ENCODE peak calls at places on chromosomes 16 and 17, in six cellular contexts. H, R, Q, U, J and G are unnamed samples.

GRCh38 chr17:78397681-78398101 is 19.2 kb downstream of the PGS1 start:
- DNase-seq in U (no peak), R (no peak), Q (no peak), J (no peak), H (no peak), G (no peak)

GRCh38 chr16:46814790-46815189 is 16.2 kb downstream of the C16orf87 start:
- DNase-seq in Q (no peak), U (no peak), J (no peak), R (no peak), H (no peak), G (no peak)

GRCh38 chr16:57186630-57187507 is 740 bp downstream of the RSPRY1 start:
- DNase-seq in Q (no peak), H (no peak), U (peak; percentile 45), J (no peak), R (peak; percentile 54), G (peak; percentile 6)

GRCh38 chr16:50248845-50249244 is 17.5 kb upstream of the ADCY7 start:
- DNase-seq in H (no peak), J (no peak), R (no peak), Q (no peak), U (no peak), G (no peak)

GRCh38 chr17:64773836-64774761 is 112.0 kb upstream of the SMURF2 start:
- DNase-seq in R (peak; percentile 91), U (peak; percentile 78), Q (peak; percentile 72), J (no peak), H (peak; percentile 95), G (peak; percentile 60)

GRCh38 chr17:33924105-33924504 is 331.0 kb upstream of the CCL2 start:
- DNase-seq in Q (no peak), U (peak; percentile 51), R (no peak), H (no peak), J (no peak), G (no peak)

GRCh38 chr16:4064950-4065352 is 51.3 kb downstream of the ADCY9 start:
- DNase-seq in H (no peak), J (no peak), R (no peak), Q (no peak), U (no peak), G (no peak)

GRCh38 chr16:28186752-28187151 is 25.0 kb downstream of the XPO6 start:
- DNase-seq in H (no peak), J (no peak), U (no peak), Q (no peak), R (no peak), G (no peak)

GRCh38 chr17:78324391-78325075 is 35.3 kb downstream of the SOCS3 start:
- DNase-seq in J (no peak), U (no peak), H (no peak), Q (no peak), R (no peak), G (no peak)

GRCh38 chr16:71894229-71894920 is 956 bp upstream of the IST1 start:
- DNase-seq in Q (peak; percentile 39), H (peak; percentile 43), J (no peak), R (peak; percentile 56), U (no peak), G (peak; percentile 58)

GRCh38 chr16:88772871-88773811 is 11.9 kb downstream of the PIEZO1 start:
- DNase-seq in H (no peak), R (no peak), U (peak; percentile 71), Q (no peak), J (no peak), G (no peak)

GRCh38 chr16:22671301-22672076 is 142.5 kb upstream of the HS3ST2 start:
- DNase-seq in H (no peak), R (no peak), J (no peak), Q (no peak), U (no peak), G (no peak)

GRCh38 chr17:82691714-82692113 is 6.8 kb downstream of the RAB40B start:
- DNase-seq in Q (no peak), U (no peak), R (no peak), J (no peak), H (no peak), G (no peak)

GRCh38 chr16:13885700-13886099 is 34.3 kb upstream of the ERCC4 start:
- DNase-seq in U (no peak), Q (no peak), J (no peak), H (no peak), R (peak; percentile 86), G (no peak)

GRCh38 chr16:68993885-68994284 is 111.6 kb upstream of the HAS3 start:
- DNase-seq in U (no peak), R (peak; percentile 82), H (no peak), Q (no peak), J (no peak), G (no peak)

GRCh38 chr16:1335211-1335971 is 1.9 kb downstream of the BAIAP3 start:
- DNase-seq in R (no peak), U (no peak), J (no peak), Q (no peak), H (no peak), G (no peak)

GRCh38 chr17:11558681-11559234 is 39.5 kb upstream of the DNAH9 start:
- DNase-seq in R (no peak), J (no peak), H (no peak), Q (no peak), U (no peak), G (no peak)

GRCh38 chr17:44832821-44833220 is 2.7 kb upstream of the GJC1 start:
- DNase-seq in J (no peak), H (no peak), Q (no peak), R (no peak), U (no peak), G (no peak)

GRCh38 chr17:72822358-72823023 is 270.0 kb downstream of the SLC39A11 start:
- DNase-seq in U (no peak), H (peak; percentile 32), J (no peak), Q (no peak), R (peak; percentile 64), G (no peak)

GRCh38 chr17:57035971-57036481 is 49.0 kb upstream of the AKAP1 start:
- DNase-seq in J (no peak), R (no peak), Q (no peak), U (no peak), H (no peak), G (no peak)

GRCh38 chr17:7146115-7146514 is 31.5 kb upstream of the ASGR2 start:
- DNase-seq in H (no peak), R (no peak), J (no peak), Q (no peak), U (no peak), G (no peak)

GRCh38 chr16:20611975-20612471 is 35.9 kb upstream of the ACSM2B start:
- DNase-seq in R (no peak), U (no peak), J (no peak), Q (no peak), H (no peak), G (no peak)

GRCh38 chr17:12053552-12053951 is 32.9 kb downstream of the MAP2K4 start:
- DNase-seq in J (no peak), H (no peak), Q (no peak), U (peak; percentile 13), R (no peak), G (no peak)

GRCh38 chr16:57252148-57252721 is 7.2 kb downstream of the ARL2BP start:
- DNase-seq in R (peak; percentile 32), U (no peak), J (no peak), Q (no peak), H (no peak), G (no peak)

GRCh38 chr16:57268804-57269800 is 15.4 kb downstream of the PLLP start:
- DNase-seq in H (no peak), U (peak; percentile 87), R (peak; percentile 56), J (no peak), Q (no peak), G (no peak)

GRCh38 chr16:48462146-48462740 is 77.0 kb upstream of the SIAH1 start:
- DNase-seq in U (no peak), R (no peak), H (no peak), J (no peak), Q (no peak), G (no peak)

GRCh38 chr16:57915811-57916479 is 55.0 kb downstream of the CNGB1 start:
- DNase-seq in J (no peak), H (no peak), Q (no peak), U (no peak), R (no peak), G (no peak)

GRCh38 chr16:68646948-68647659 is 2.0 kb downstream of the CDH3 start:
- DNase-seq in R (no peak), Q (no peak), J (no peak), U (no peak), H (no peak), G (no peak)

DNA sequence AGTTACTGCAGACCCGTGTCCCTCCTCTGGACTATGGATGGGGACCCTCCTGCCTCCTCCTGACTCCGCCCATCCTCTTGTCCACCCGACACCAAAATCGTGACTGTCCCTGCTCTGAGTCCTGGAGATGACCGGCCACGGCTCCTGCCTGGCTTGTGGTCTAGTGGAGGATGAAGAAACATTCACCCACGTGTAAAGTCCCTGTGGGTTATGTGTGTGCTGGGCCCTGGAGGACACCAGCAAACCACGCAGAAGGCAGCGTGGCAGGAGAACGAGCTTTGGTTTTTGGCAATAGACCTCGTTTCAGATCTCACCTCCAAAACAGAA is 11.9 kb downstream of the SPNS2 start:
- DNase-seq in J (no peak), U (no peak), Q (no peak), H (no peak), R (no peak), G (no peak)
- H3K4me1 ChIP-seq in J (peaks cover 6% of the 10 kb centered on the region), U (peaks cover 38% of the 10 kb centered on the region), Q (peaks cover 13% of the 10 kb centered on the region), H (peaks cover 19% of the 10 kb centered on the region), R (no peaks in the 10 kb centered on the region), G (peaks cover 29% of the 10 kb centered on the region)

GRCh38 chr16:85107083-85107482 is 5.2 kb downstream of the CIBAR2 start:
- DNase-seq in R (no peak), H (no peak), U (no peak), J (no peak), Q (no peak), G (no peak)
- TF ChIP-seq YY1 in R (no peak), H (no peak), U (no peak), J (no peak), Q (no peak), G (no peak)

GRCh38 chr16:2497116-2497630 is 16.6 kb upstream of the ATP6V0C start:
- DNase-seq in U (peak; percentile 85), Q (no peak), H (no peak), J (no peak), R (no peak), G (no peak)
- H3K4me1 ChIP-seq in U (peaks cover 65% of the 10 kb centered on the region), Q (peaks cover 5% of the 10 kb centered on the region), H (peaks cover 3% of the 10 kb centered on the region), J (no peaks in the 10 kb centered on the region), R (peaks cover 12% of the 10 kb centered on the region), G (peaks cover 21% of the 10 kb centered on the region)

DNA sequence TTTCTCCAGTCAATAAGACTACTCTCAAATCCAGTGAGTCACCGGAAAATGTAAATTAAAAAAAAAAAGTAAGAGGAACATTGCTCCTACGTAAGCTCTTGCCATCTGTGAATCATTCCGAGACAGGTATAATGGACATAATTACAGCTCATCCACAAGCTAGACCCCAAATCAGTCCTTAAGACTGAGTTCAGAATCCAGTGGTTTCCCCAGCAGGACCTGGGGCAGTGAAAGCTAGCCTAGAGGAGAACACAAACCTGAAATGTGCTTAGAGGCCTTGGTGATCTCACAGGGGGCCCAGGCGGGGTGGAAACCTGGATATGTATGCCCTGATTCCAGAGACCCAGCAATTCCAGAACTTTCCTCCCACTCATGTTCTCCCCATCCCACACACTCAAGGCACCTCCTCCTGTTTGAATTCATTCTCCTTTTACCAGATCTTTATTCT is 132.0 kb downstream of the COPRS start:
- DNase-seq in R (no peak), J (no peak), Q (no peak), U (no peak), H (no peak), G (no peak)
- TF ChIP-seq YY1 in R (no peak), J (no peak), Q (no peak), U (no peak), H (no peak), G (no peak)

GRCh38 chr16:52497067-52497816 is 49.7 kb downstream of the TOX3 start:
- DNase-seq in Q (no peak), U (no peak), H (no peak), R (peak; percentile 71), J (no peak), G (no peak)
- H3K4me1 ChIP-seq in Q (peaks cover 19% of the 10 kb centered on the region), U (no peaks in the 10 kb centered on the region), H (no peaks in the 10 kb centered on the region), R (peaks cover 98% of the 10 kb centered on the region), J (no peaks in the 10 kb centered on the region), G (peaks cover 3% of the 10 kb centered on the region)